ENCODE peak calls at places on chromosome 1, in nine cellular contexts. One of them, this sample, is unnamed.

GRCh38 chr1:67336157-67336556 is 28.5 kb downstream of the IL12RB2 start:
- DNase-seq in K562: no peak
- DNase-seq in transverse colon: no peak
- DNase-seq in Panc1: no peak
- DNase-seq in stomach: no peak
- DNase-seq in suprapubic skin: no peak
- DNase-seq in HL-60: no peak
- DNase-seq in sigmoid colon: no peak
- DNase-seq in prostate gland: no peak
- DNase-seq in this sample: no peak

GRCh38 chr1:99970713-99971255 is 988 bp downstream of the SLC35A3 start:
- DNase-seq in transverse colon: peak; percentile 34
- DNase-seq in Panc1: peak; percentile 5
- DNase-seq in sigmoid colon: no peak
- DNase-seq in suprapubic skin: no peak
- DNase-seq in stomach: peak; percentile 48
- DNase-seq in HL-60: no peak
- DNase-seq in K562: peak; percentile 24
- DNase-seq in prostate gland: no peak
- DNase-seq in this sample: no peak

GRCh38 chr1:235402457-235403200 is 35.4 kb downstream of the TBCE start:
- DNase-seq in Panc1: peak; percentile 60
- DNase-seq in prostate gland: no peak
- DNase-seq in stomach: no peak
- DNase-seq in sigmoid colon: no peak
- DNase-seq in HL-60: no peak
- DNase-seq in K562: no peak
- DNase-seq in transverse colon: no peak
- DNase-seq in suprapubic skin: no peak
- DNase-seq in this sample: no peak

GRCh38 chr1:200245492-200245891 is 164.3 kb downstream of the ZNF281 start:
- DNase-seq in suprapubic skin: no peak
- DNase-seq in sigmoid colon: no peak
- DNase-seq in Panc1: no peak
- DNase-seq in HL-60: no peak
- DNase-seq in K562: peak; percentile 23
- DNase-seq in transverse colon: no peak
- DNase-seq in stomach: no peak
- DNase-seq in prostate gland: no peak
- DNase-seq in this sample: no peak

GRCh38 chr1:151267760-151268159 is 13.2 kb downstream of the PSMD4 start:
- DNase-seq in transverse colon: no peak
- DNase-seq in suprapubic skin: no peak
- DNase-seq in prostate gland: no peak
- DNase-seq in stomach: no peak
- DNase-seq in sigmoid colon: no peak
- DNase-seq in K562: no peak
- DNase-seq in HL-60: no peak
- DNase-seq in Panc1: no peak
- DNase-seq in this sample: no peak

GRCh38 chr1:200035397-200035955 is 8.0 kb downstream of the NR5A2 start:
- DNase-seq in HL-60: no peak
- DNase-seq in prostate gland: no peak
- DNase-seq in sigmoid colon: no peak
- DNase-seq in Panc1: no peak
- DNase-seq in suprapubic skin: no peak
- DNase-seq in K562: no peak
- DNase-seq in stomach: no peak
- DNase-seq in transverse colon: no peak
- DNase-seq in this sample: no peak

GRCh38 chr1:244273845-244274619 is 177.7 kb downstream of the ADSS2 start:
- DNase-seq in stomach: peak; percentile 29
- DNase-seq in Panc1: no peak
- DNase-seq in sigmoid colon: peak; percentile 88
- DNase-seq in HL-60: no peak
- DNase-seq in K562: peak; percentile 81
- DNase-seq in transverse colon: peak; percentile 33
- DNase-seq in suprapubic skin: no peak
- DNase-seq in prostate gland: no peak
- DNase-seq in this sample: no peak

GRCh38 chr1:18463984-18464664 is 16.6 kb upstream of the KLHDC7A start:
- DNase-seq in K562: no peak
- DNase-seq in transverse colon: peak; percentile 53
- DNase-seq in sigmoid colon: no peak
- DNase-seq in Panc1: no peak
- DNase-seq in suprapubic skin: no peak
- DNase-seq in HL-60: no peak
- DNase-seq in stomach: peak; percentile 65
- DNase-seq in prostate gland: peak; percentile 76
- DNase-seq in this sample: no peak

GRCh38 chr1:151037032-151037431 is 646 bp downstream of the BNIPL start:
- DNase-seq in stomach: no peak
- DNase-seq in K562: no peak
- DNase-seq in suprapubic skin: no peak
- DNase-seq in HL-60: no peak
- DNase-seq in transverse colon: no peak
- DNase-seq in sigmoid colon: peak; percentile 15
- DNase-seq in Panc1: no peak
- DNase-seq in prostate gland: no peak
- DNase-seq in this sample: no peak

GRCh38 chr1:218330043-218330623 is 15.0 kb upstream of the TGFB2 start:
- DNase-seq in transverse colon: no peak
- DNase-seq in Panc1: peak; percentile 22
- DNase-seq in suprapubic skin: no peak
- DNase-seq in sigmoid colon: no peak
- DNase-seq in K562: peak; percentile 40
- DNase-seq in stomach: no peak
- DNase-seq in HL-60: no peak
- DNase-seq in prostate gland: no peak
- DNase-seq in this sample: no peak

GRCh38 chr1:192788184-192788583 is 20.7 kb upstream of the RGS2 start:
- DNase-seq in stomach: no peak
- DNase-seq in Panc1: peak; percentile 4
- DNase-seq in K562: peak; percentile 40
- DNase-seq in HL-60: no peak
- DNase-seq in transverse colon: no peak
- DNase-seq in suprapubic skin: no peak
- DNase-seq in prostate gland: no peak
- DNase-seq in sigmoid colon: peak; percentile 88
- DNase-seq in this sample: no peak

GRCh38 chr1:228469413-228470162 is 17.6 kb upstream of the RNF187 start:
- DNase-seq in Panc1: no peak
- DNase-seq in HL-60: no peak
- DNase-seq in suprapubic skin: no peak
- DNase-seq in prostate gland: no peak
- DNase-seq in K562: no peak
- DNase-seq in transverse colon: no peak
- DNase-seq in sigmoid colon: no peak
- DNase-seq in stomach: no peak
- DNase-seq in this sample: no peak

GRCh38 chr1:84272401-84272800 is 29.1 kb upstream of the SAMD13 start:
- DNase-seq in prostate gland: peak; percentile 72
- DNase-seq in stomach: peak; percentile 77
- DNase-seq in transverse colon: peak; percentile 81
- DNase-seq in sigmoid colon: no peak
- DNase-seq in suprapubic skin: no peak
- DNase-seq in K562: no peak
- DNase-seq in HL-60: no peak
- DNase-seq in Panc1: no peak
- DNase-seq in this sample: no peak

DNA sequence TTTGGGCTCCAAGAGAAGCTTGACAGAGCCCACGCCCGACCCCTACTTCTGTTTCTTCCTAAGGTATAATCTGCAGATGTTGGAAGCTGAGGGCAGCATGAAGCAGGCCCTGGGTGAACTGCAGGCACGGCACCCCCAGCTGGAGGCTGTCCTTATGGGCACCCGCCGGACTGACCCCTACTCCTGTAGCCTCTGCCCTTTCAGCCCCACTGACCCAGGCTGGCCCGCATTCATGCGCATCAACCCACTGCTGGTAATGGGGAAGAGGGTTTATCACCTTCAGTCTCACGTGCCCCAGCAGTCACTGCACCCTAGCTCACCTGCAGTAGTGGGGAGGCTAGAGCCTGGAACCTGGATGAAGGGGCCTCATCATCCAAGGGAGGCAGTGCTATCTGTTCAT is 3.1 kb upstream of the LENEP start:
- DNase-seq in suprapubic skin: no peak
- DNase-seq in stomach: no peak
- DNase-seq in K562: no peak
- DNase-seq in transverse colon: no peak
- DNase-seq in HL-60: no peak
- DNase-seq in prostate gland: no peak
- DNase-seq in Panc1: no peak
- DNase-seq in sigmoid colon: no peak
- DNase-seq in this sample: no peak
- TF ChIP-seq POLR2AphosphoS5 in suprapubic skin: no peak
- TF ChIP-seq POLR2AphosphoS5 in stomach: no peak
- TF ChIP-seq POLR2AphosphoS5 in K562: no peak
- TF ChIP-seq POLR2AphosphoS5 in transverse colon: no peak
- TF ChIP-seq POLR2AphosphoS5 in HL-60: no peak
- TF ChIP-seq POLR2AphosphoS5 in prostate gland: no peak
- TF ChIP-seq POLR2AphosphoS5 in Panc1: no peak
- TF ChIP-seq POLR2AphosphoS5 in sigmoid colon: no peak
- TF ChIP-seq POLR2AphosphoS5 in this sample: no peak

GRCh38 chr1:183021405-183022201 is 1.6 kb upstream of the LAMC1 start:
- DNase-seq in HL-60: no peak
- DNase-seq in K562: no peak
- DNase-seq in prostate gland: no peak
- DNase-seq in Panc1: no peak
- DNase-seq in sigmoid colon: no peak
- DNase-seq in transverse colon: no peak
- DNase-seq in suprapubic skin: no peak
- DNase-seq in stomach: no peak
- DNase-seq in this sample: no peak

GRCh38 chr1:183024352-183025337 is 1.4 kb downstream of the LAMC1 start:
- DNase-seq in stomach: no peak
- DNase-seq in HL-60: no peak
- DNase-seq in sigmoid colon: no peak
- DNase-seq in transverse colon: no peak
- DNase-seq in prostate gland: no peak
- DNase-seq in Panc1: no peak
- DNase-seq in K562: no peak
- DNase-seq in suprapubic skin: no peak
- DNase-seq in this sample: no peak

GRCh38 chr1:183022202-183023145 is 746 bp upstream of the LAMC1 start:
- DNase-seq in HL-60: no peak
- DNase-seq in stomach: peak; percentile 82
- DNase-seq in transverse colon: peak; percentile 77
- DNase-seq in sigmoid colon: peak; percentile 97
- DNase-seq in K562: peak; percentile 63
- DNase-seq in Panc1: peak; percentile 92
- DNase-seq in suprapubic skin: peak; percentile 91
- DNase-seq in prostate gland: peak; percentile 88
- DNase-seq in this sample: peak; percentile 98

GRCh38 chr1:183023601-183024351 is 556 bp downstream of the LAMC1 start:
- DNase-seq in Panc1: no peak
- DNase-seq in stomach: peak; percentile 85
- DNase-seq in HL-60: no peak
- DNase-seq in prostate gland: peak; percentile 86
- DNase-seq in transverse colon: peak; percentile 84
- DNase-seq in K562: peak; percentile 28
- DNase-seq in sigmoid colon: peak; percentile 81
- DNase-seq in suprapubic skin: peak; percentile 80
- DNase-seq in this sample: no peak

GRCh38 chr1:183023146-183023600 is at the start of gene LAMC1:
- DNase-seq in sigmoid colon: peak; percentile 90
- DNase-seq in Panc1: no peak
- DNase-seq in prostate gland: peak; percentile 52
- DNase-seq in HL-60: no peak
- DNase-seq in K562: peak; percentile 44
- DNase-seq in stomach: peak; percentile 61
- DNase-seq in suprapubic skin: peak; percentile 84
- DNase-seq in transverse colon: peak; percentile 66
- DNase-seq in this sample: no peak
- TF ChIP-seq POLR2AphosphoS5 in sigmoid colon: peak; percentile 87
- TF ChIP-seq POLR2AphosphoS5 in Panc1: no peak
- TF ChIP-seq POLR2AphosphoS5 in prostate gland: no peak
- TF ChIP-seq POLR2AphosphoS5 in HL-60: no peak
- TF ChIP-seq POLR2AphosphoS5 in K562: no peak
- TF ChIP-seq POLR2AphosphoS5 in stomach: no peak
- TF ChIP-seq POLR2AphosphoS5 in suprapubic skin: no peak
- TF ChIP-seq POLR2AphosphoS5 in transverse colon: peak; percentile 39
- TF ChIP-seq POLR2AphosphoS5 in this sample: peak; percentile 60

GRCh38 chr1:155256101-155256852 is 994 bp upstream of the ENTREP3 start:
- DNase-seq in suprapubic skin: no peak
- DNase-seq in HL-60: no peak
- DNase-seq in K562: no peak
- DNase-seq in sigmoid colon: no peak
- DNase-seq in Panc1: no peak
- DNase-seq in transverse colon: no peak
- DNase-seq in prostate gland: no peak
- DNase-seq in stomach: no peak
- DNase-seq in this sample: no peak

GRCh38 chr1:155254228-155254713 is 1.0 kb downstream of the ENTREP3 start:
- DNase-seq in transverse colon: no peak
- DNase-seq in stomach: no peak
- DNase-seq in sigmoid colon: no peak
- DNase-seq in K562: no peak
- DNase-seq in HL-60: no peak
- DNase-seq in suprapubic skin: no peak
- DNase-seq in prostate gland: no peak
- DNase-seq in Panc1: no peak
- DNase-seq in this sample: no peak

GRCh38 chr1:155253797-155254196 is 1.5 kb downstream of the ENTREP3 start:
- DNase-seq in suprapubic skin: no peak
- DNase-seq in transverse colon: no peak
- DNase-seq in stomach: no peak
- DNase-seq in K562: peak; percentile 34
- DNase-seq in HL-60: no peak
- DNase-seq in sigmoid colon: no peak
- DNase-seq in prostate gland: no peak
- DNase-seq in Panc1: no peak
- DNase-seq in this sample: no peak

GRCh38 chr1:155254714-155255242 is 505 bp downstream of the ENTREP3 start:
- DNase-seq in prostate gland: no peak
- DNase-seq in K562: no peak
- DNase-seq in stomach: no peak
- DNase-seq in suprapubic skin: no peak
- DNase-seq in HL-60: no peak
- DNase-seq in transverse colon: peak; percentile 31
- DNase-seq in Panc1: no peak
- DNase-seq in sigmoid colon: peak; percentile 75
- DNase-seq in this sample: no peak

GRCh38 chr1:155255243-155256100 is at the start of gene ENTREP3:
- DNase-seq in HL-60: peak; percentile 70
- DNase-seq in suprapubic skin: peak; percentile 91
- DNase-seq in K562: peak; percentile 92
- DNase-seq in sigmoid colon: peak; percentile 95
- DNase-seq in stomach: peak; percentile 86
- DNase-seq in Panc1: no peak
- DNase-seq in transverse colon: peak; percentile 89
- DNase-seq in prostate gland: peak; percentile 89
- DNase-seq in this sample: peak; percentile 95
- TF ChIP-seq POLR2AphosphoS5 in HL-60: peak; percentile 59
- TF ChIP-seq POLR2AphosphoS5 in suprapubic skin: no peak
- TF ChIP-seq POLR2AphosphoS5 in K562: peak; percentile 67
- TF ChIP-seq POLR2AphosphoS5 in sigmoid colon: peak; percentile 92
- TF ChIP-seq POLR2AphosphoS5 in stomach: peak; percentile 78
- TF ChIP-seq POLR2AphosphoS5 in Panc1: peak; percentile 74
- TF ChIP-seq POLR2AphosphoS5 in transverse colon: peak; percentile 80
- TF ChIP-seq POLR2AphosphoS5 in prostate gland: peak; percentile 91
- TF ChIP-seq POLR2AphosphoS5 in this sample: peak; percentile 94

GRCh38 chr1:225754940-225755635 is 22.5 kb upstream of the SRP9 start:
- DNase-seq in sigmoid colon: no peak
- DNase-seq in HL-60: no peak
- DNase-seq in Panc1: peak; percentile 58
- DNase-seq in K562: no peak
- DNase-seq in stomach: peak; percentile 60
- DNase-seq in prostate gland: no peak
- DNase-seq in transverse colon: peak; percentile 35
- DNase-seq in suprapubic skin: no peak
- DNase-seq in this sample: no peak
- TF ChIP-seq POLR2AphosphoS5 in sigmoid colon: peak; percentile 5
- TF ChIP-seq POLR2AphosphoS5 in HL-60: no peak
- TF ChIP-seq POLR2AphosphoS5 in Panc1: no peak
- TF ChIP-seq POLR2AphosphoS5 in K562: no peak
- TF ChIP-seq POLR2AphosphoS5 in stomach: no peak
- TF ChIP-seq POLR2AphosphoS5 in prostate gland: no peak
- TF ChIP-seq POLR2AphosphoS5 in transverse colon: no peak
- TF ChIP-seq POLR2AphosphoS5 in suprapubic skin: peak; percentile 18
- TF ChIP-seq POLR2AphosphoS5 in this sample: no peak